ENCODE peak calls at places on chromosomes 1 and 21, in eight cellular contexts. T, W, N, D, R, Y, Q and M are unnamed samples.

GRCh38 chr21:15659768-15660423 is 69.9 kb upstream of the USP25 start:
- DNase-seq in T (no peak), Q (no peak), W (peak; percentile 43), D (no peak), R (peak; percentile 34), N (no peak), Y (no peak), M (no peak)

GRCh38 chr1:245855846-245856730 is 651.0 kb downstream of the SMYD3 start:
- DNase-seq in T (peak; percentile 19), R (no peak), N (no peak), W (no peak), Y (peak; percentile 7), D (no peak), Q (no peak), M (no peak)

GRCh38 chr1:3226664-3227371 is 157.8 kb downstream of the PRDM16 start:
- DNase-seq in Q (no peak), W (no peak), D (no peak), Y (no peak), R (no peak), T (no peak), N (no peak), M (no peak)

GRCh38 chr1:195376190-195376589 is 1232.0 kb downstream of the KCNT2 start:
- DNase-seq in R (no peak), Y (no peak), N (no peak), W (no peak), T (no peak), D (no peak), Q (peak; percentile 12), M (no peak)

GRCh38 chr1:169117599-169117998 is 11.1 kb downstream of the ATP1B1 start:
- DNase-seq in T (no peak), Q (no peak), R (peak; percentile 39), W (no peak), D (no peak), N (no peak), Y (no peak), M (no peak)

GRCh38 chr21:44013380-44014088 is 1.4 kb downstream of the TRAPPC10 start:
- DNase-seq in T (no peak), R (peak; percentile 66), N (no peak), W (no peak), Q (peak; percentile 50), D (no peak), Y (no peak), M (no peak)

GRCh38 chr1:179190861-179191260 is 38.6 kb downstream of the ABL2 start:
- DNase-seq in Q (no peak), D (no peak), Y (no peak), W (no peak), R (no peak), T (peak; percentile 77), N (no peak), M (no peak)

GRCh38 chr1:155063550-155064108 is at the start of gene EFNA4:
- DNase-seq in Y (no peak), T (peak; percentile 58), D (peak; percentile 47), W (peak; percentile 92), Q (peak; percentile 96), N (peak; percentile 61), R (peak; percentile 72), M (peak; percentile 44)

GRCh38 chr1:80675469-80675868 is 1125.3 kb upstream of the ADGRL2 start:
- DNase-seq in Q (no peak), T (no peak), W (no peak), D (no peak), N (no peak), R (peak; percentile 3), Y (no peak), M (no peak)